ENCODE peak calls at places on chromosomes 13 and 19, in six cellular contexts. Z, N, J, T, E and F are unnamed samples. For H3K9me2, the result is how much of the 10 kb centered on the place peaks cover.

GRCh38 chr19:8528500-8528899 is 14.5 kb upstream of the ZNF414 start:
- DNase-seq in J (no peak), T (peak), N (no peak), Z (no peak), E (no peak), F (no peak)

GRCh38 chr13:33369073-33369472 is 83.5 kb upstream of the STARD13 start:
- DNase-seq in T (no peak), J (no peak), N (no peak), Z (no peak), E (no peak), F (no peak)

GRCh38 chr19:57351867-57352266 is 796 bp downstream of the ZNF304 start:
- DNase-seq in N (peak), J (no peak), E (no peak), T (peak), Z (no peak), F (no peak)

GRCh38 chr13:113155982-113156655 is 2.3 kb upstream of the PROZ start:
- DNase-seq in E (no peak), T (peak), J (no peak), N (no peak), Z (no peak), F (no peak)

GRCh38 chr19:49297403-49297802 is 27.6 kb downstream of the SLC6A16 start:
- DNase-seq in Z (no peak), N (no peak), E (no peak), T (no peak), J (no peak), F (no peak)

GRCh38 chr19:16654151-16654550 is 5.8 kb downstream of the SMIM7 start:
- DNase-seq in N (peak), J (peak), E (no peak), T (no peak), Z (no peak), F (no peak)

GRCh38 chr19:17739121-17739875 is 12.0 kb upstream of the FCHO1 start:
- DNase-seq in Z (peak), E (peak), T (no peak), J (peak), N (peak), F (no peak)

GRCh38 chr19:57321164-57321563 is 892 bp downstream of the ZNF543 start:
- DNase-seq in Z (no peak), T (peak), E (no peak), J (no peak), N (no peak), F (no peak)

GRCh38 chr19:5166262-5166661 is 174.3 kb downstream of the PTPRS start:
- DNase-seq in T (peak), N (no peak), Z (no peak), J (no peak), E (no peak), F (peak)

GRCh38 chr19:42497492-42498226 is 30.6 kb downstream of the CEACAM1 start:
- DNase-seq in T (no peak), E (peak), Z (peak), J (no peak), N (no peak), F (no peak)

GRCh38 chr13:26721251-26721939 is 39.2 kb downstream of the GPR12 start:
- DNase-seq in J (no peak), Z (no peak), T (no peak), E (no peak), N (no peak), F (no peak)

GRCh38 chr13:101423872-101424271 is 7.6 kb upstream of the NALCN start:
- DNase-seq in Z (no peak), N (no peak), J (no peak), E (no peak), T (no peak), F (no peak)

GRCh38 chr19:45440873-45441654 is 17.3 kb upstream of the ERCC1 start:
- DNase-seq in E (no peak), T (peak), J (no peak), N (peak), Z (no peak), F (peak)

GRCh38 chr13:105908581-105908980 is 626.9 kb downstream of the EFNB2 start:
- DNase-seq in E (no peak), T (no peak), J (no peak), N (no peak), Z (no peak), F (no peak)

GRCh38 chr13:111664696-111665095 is 344.3 kb downstream of the TEX29 start:
- DNase-seq in E (no peak), J (no peak), Z (no peak), T (no peak), N (no peak), F (no peak)

GRCh38 chr13:94028234-94029145 is 451.0 kb downstream of the DCT start:
- DNase-seq in E (no peak), T (no peak), J (no peak), N (no peak), Z (no peak), F (no peak)

GRCh38 chr13:101626925-101627555 is 174.6 kb downstream of the ITGBL1 start:
- DNase-seq in T (peak), E (peak), Z (peak), J (no peak), N (no peak), F (peak)

GRCh38 chr13:33076451-33076992 is 60.3 kb downstream of the KL start:
- DNase-seq in J (no peak), E (no peak), T (no peak), Z (no peak), N (no peak), F (no peak)

GRCh38 chr13:36973621-36974268 is 25.4 kb downstream of the ALG5 start:
- DNase-seq in Z (peak), N (no peak), J (no peak), E (peak), T (no peak), F (no peak)
- H3K9me2 ChIP-seq in Z (under half), N (under half), J (under half), E (under half), T (under half), F (under half)

DNA sequence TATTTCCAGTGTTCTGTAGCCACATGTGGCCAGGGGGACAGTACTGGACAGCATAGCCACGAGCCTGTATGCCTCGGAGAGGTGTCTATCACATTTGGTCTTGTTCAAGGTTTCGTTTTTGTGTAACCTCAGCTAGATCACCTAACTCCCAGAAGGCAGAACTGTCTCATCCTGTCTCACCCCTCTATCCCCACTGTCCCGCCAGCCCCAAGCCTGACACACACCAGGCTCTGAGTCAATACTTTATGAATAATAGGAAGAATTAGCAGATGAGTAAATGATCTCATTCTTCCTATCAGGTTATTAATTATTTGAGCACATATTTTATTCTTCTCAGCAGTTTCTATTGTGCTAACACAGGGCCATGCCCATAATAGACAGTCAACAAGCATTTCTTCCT is 132.2 kb downstream of the NUFIP1 start:
- DNase-seq in E (no peak), J (no peak), T (peak), N (no peak), Z (no peak), F (peak)
- H3K9me2 ChIP-seq in E (under half), J (under half), T (under half), N (under half), Z (under half), F (under half)

DNA sequence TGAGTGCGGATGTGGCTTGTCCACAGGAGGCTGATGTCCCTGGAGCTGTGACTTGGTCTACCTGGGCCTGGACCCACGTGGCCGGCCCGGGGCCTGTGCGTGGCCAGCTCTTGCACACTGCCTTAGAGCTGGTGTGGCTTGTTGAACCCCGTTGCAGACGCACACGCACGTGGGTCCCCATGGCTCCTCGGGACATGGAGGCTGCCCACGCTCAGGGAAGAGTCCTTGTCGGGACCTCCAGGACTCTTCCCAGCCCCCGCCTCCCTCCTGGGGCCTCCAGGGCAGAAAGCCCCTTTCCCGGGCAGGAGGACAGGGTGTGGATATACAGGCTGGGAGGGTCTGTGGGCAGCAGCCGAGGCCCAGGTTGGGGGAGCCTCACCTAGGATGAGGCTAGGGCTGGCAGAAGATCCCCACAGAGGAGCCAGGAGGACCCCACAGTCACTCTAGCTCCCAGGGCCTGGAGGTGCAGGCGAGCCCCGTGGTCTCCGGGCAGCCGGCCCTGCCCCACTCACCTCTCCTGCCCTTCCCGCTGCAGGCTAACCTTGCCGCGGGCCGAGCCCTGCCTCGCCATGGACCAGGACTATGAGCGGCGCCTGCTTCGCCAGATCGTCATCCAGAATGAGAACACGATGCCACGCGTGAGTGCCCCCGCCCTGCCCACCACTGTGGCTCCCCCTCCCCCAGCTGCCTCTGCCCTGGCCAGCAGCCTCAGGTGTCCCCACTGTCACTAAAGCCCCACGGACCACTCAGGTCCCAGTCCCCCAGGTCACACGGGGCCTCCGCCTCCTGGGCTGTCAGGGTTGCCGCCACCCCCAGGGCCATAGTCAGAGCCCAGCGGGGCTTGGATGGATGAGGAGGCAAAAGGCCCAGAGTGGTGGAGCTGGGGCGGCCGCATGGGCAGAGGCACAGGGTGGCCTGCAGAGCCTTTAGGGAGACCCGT is 16.3 kb upstream of the TEKTIP1 start:
- DNase-seq in Z (no peak), T (no peak), N (no peak), E (no peak), J (no peak), F (no peak)
- H3K9me2 ChIP-seq in Z (under half), T (under half), N (under half), E (under half), J (under half), F (under half)

GRCh38 chr13:75959861-75960481 is 323.8 kb downstream of the LMO7 start:
- DNase-seq in Z (no peak), E (no peak), J (no peak), T (no peak), N (no peak), F (no peak)

GRCh38 chr13:75968103-75968838 is 332.1 kb downstream of the LMO7 start:
- DNase-seq in N (no peak), E (no peak), Z (no peak), T (peak), J (no peak), F (peak)

GRCh38 chr13:75961911-75962310 is 325.8 kb downstream of the LMO7 start:
- DNase-seq in T (no peak), N (no peak), J (no peak), Z (no peak), E (no peak), F (no peak)

GRCh38 chr13:75960538-75960994 is 324.4 kb downstream of the LMO7 start:
- DNase-seq in Z (no peak), N (no peak), T (no peak), J (no peak), E (no peak), F (no peak)

DNA sequence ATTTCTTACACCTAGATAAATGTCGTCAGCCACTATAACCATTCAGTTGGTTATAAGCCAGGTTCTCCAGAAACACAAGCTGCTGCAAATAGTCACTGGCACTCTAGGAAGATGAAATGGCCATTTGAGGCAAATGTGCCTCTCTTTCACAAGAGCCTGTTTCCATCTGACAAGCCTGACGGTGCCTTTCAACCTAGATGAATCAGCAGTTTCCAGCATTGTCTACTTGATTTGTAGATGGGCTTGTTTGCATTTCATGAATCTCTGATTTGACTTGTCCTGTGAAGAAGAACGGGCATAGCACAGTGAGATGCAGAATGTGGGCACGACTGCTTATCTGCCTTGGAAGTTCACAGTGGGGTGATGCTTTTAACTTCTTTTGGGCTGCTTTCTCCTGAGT is 327.2 kb downstream of the LMO7 start:
- DNase-seq in N (peak), Z (no peak), T (no peak), E (no peak), J (no peak), F (peak)
- H3K9me2 ChIP-seq in N (under half), Z (under half), T (under half), E (under half), J (under half), F (under half)